ENCODE peak calls at places on chromosome 13, in ten cellular contexts. E is tibial nerve; H is CD8-positive, alpha-beta T cell; W is GM23248; D is uterus; J is upper lobe of right lung; B is heart right ventricle; X is aorta; V is epithelial cell of esophagus; C is kidney epithelial cell. M is an unnamed sample.

GRCh38 chr13:67023088-67023893 is 206.8 kb downstream of the PCDH9 start:
- DNase-seq in C (peak; percentile 96), X (no peak), J (no peak), H (no peak), D (no peak), V (peak; percentile 65), W (no peak), B (no peak), E (peak; percentile 12), M (peak; percentile 77)

GRCh38 chr13:39811051-39811450 is 155.6 kb downstream of the COG6 start:
- DNase-seq in B (no peak), H (no peak), V (no peak), J (peak; percentile 61), X (no peak), C (no peak), D (no peak), W (no peak), E (no peak), M (no peak)

GRCh38 chr13:24741016-24741662 is 22.8 kb upstream of the RNF17 start:
- DNase-seq in E (no peak), C (no peak), V (peak; percentile 22), J (no peak), X (no peak), H (no peak), W (peak; percentile 16), B (no peak), D (no peak), M (no peak)

GRCh38 chr13:81021284-81021683 is 680.4 kb upstream of the SPRY2 start:
- DNase-seq in J (no peak), H (no peak), X (no peak), C (no peak), W (no peak), V (no peak), B (no peak), D (no peak), E (no peak), M (no peak)

GRCh38 chr13:44899967-44900366 is 89.3 kb downstream of the NUFIP1 start:
- DNase-seq in W (no peak), X (no peak), C (no peak), E (no peak), B (no peak), J (no peak), D (no peak), V (peak; percentile 34), H (no peak), M (no peak)

GRCh38 chr13:114310961-114311360 is 3.3 kb upstream of the CHAMP1 start:
- DNase-seq in D (no peak), E (no peak), V (no peak), W (peak; percentile 43), B (no peak), H (no peak), X (no peak), C (no peak), J (no peak), M (no peak)

GRCh38 chr13:71865858-71866172 is 1.2 kb downstream of the DACH1 start:
- DNase-seq in X (peak; percentile 70), H (no peak), W (no peak), C (no peak), J (no peak), B (no peak), E (no peak), V (peak; percentile 7), D (peak; percentile 12), M (no peak)

GRCh38 chr13:114130131-114130707 is 2.2 kb downstream of the RASA3 start:
- DNase-seq in C (no peak), J (no peak), D (no peak), X (no peak), W (peak; percentile 37), E (no peak), B (no peak), V (no peak), H (no peak), M (no peak)

GRCh38 chr13:38868870-38869269 is 121.8 kb downstream of the STOML3 start:
- DNase-seq in J (no peak), D (no peak), H (no peak), V (no peak), X (no peak), B (no peak), W (no peak), C (no peak), E (no peak), M (no peak)

GRCh38 chr13:61685683-61686013 is 270.0 kb upstream of the PCDH20 start:
- DNase-seq in C (no peak), E (no peak), D (no peak), J (no peak), W (no peak), V (peak; percentile 60), H (no peak), X (no peak), B (no peak), M (no peak)

GRCh38 chr13:29907670-29908069 is 57.3 kb upstream of the UBL3 start:
- DNase-seq in E (no peak), W (peak; percentile 39), H (no peak), V (no peak), C (no peak), D (no peak), J (no peak), X (no peak), B (no peak), M (no peak)

GRCh38 chr13:114128624-114129522 is 3.5 kb downstream of the RASA3 start:
- DNase-seq in X (peak; percentile 93), E (peak; percentile 68), W (peak; percentile 98), H (peak; percentile 86), C (peak; percentile 78), B (peak; percentile 75), J (peak; percentile 86), V (peak; percentile 53), D (peak; percentile 69), M (no peak)

GRCh38 chr13:30985637-30986205 is 53.3 kb downstream of the TEX26 start:
- DNase-seq in H (no peak), W (peak; percentile 58), J (no peak), E (no peak), V (peak; percentile 64), C (no peak), X (no peak), D (no peak), B (no peak), M (peak; percentile 19)

GRCh38 chr13:111177081-111177711 is 62.1 kb downstream of the ARHGEF7 start:
- DNase-seq in W (no peak), V (peak; percentile 67), D (peak; percentile 32), B (peak; percentile 64), C (no peak), X (no peak), H (peak; percentile 35), J (no peak), E (peak; percentile 22), M (peak; percentile 72)
- H3K4me3 ChIP-seq in W (no peak overlapping the region), V (no peak overlapping the region), D (no peak overlapping the region), B (no peak overlapping the region), C (no peak overlapping the region), X (no peak overlapping the region), H (peak overlapping the region; percentile 17), J (no peak overlapping the region), E (no peak overlapping the region), M (no peak overlapping the region)

GRCh38 chr13:41054212-41054877 is 7.0 kb upstream of the WBP4 start:
- DNase-seq in H (no peak), E (peak; percentile 69), X (no peak), D (peak; percentile 26), W (peak; percentile 80), C (no peak), B (no peak), V (peak; percentile 65), J (no peak), M (peak; percentile 48)
- H3K4me3 ChIP-seq in H (no peak overlapping the region), E (no peak overlapping the region), X (no peak overlapping the region), D (no peak overlapping the region), W (peak overlapping the region; percentile 57), C (no peak overlapping the region), B (no peak overlapping the region), V (no peak overlapping the region), J (no peak overlapping the region), M (no peak overlapping the region)

DNA sequence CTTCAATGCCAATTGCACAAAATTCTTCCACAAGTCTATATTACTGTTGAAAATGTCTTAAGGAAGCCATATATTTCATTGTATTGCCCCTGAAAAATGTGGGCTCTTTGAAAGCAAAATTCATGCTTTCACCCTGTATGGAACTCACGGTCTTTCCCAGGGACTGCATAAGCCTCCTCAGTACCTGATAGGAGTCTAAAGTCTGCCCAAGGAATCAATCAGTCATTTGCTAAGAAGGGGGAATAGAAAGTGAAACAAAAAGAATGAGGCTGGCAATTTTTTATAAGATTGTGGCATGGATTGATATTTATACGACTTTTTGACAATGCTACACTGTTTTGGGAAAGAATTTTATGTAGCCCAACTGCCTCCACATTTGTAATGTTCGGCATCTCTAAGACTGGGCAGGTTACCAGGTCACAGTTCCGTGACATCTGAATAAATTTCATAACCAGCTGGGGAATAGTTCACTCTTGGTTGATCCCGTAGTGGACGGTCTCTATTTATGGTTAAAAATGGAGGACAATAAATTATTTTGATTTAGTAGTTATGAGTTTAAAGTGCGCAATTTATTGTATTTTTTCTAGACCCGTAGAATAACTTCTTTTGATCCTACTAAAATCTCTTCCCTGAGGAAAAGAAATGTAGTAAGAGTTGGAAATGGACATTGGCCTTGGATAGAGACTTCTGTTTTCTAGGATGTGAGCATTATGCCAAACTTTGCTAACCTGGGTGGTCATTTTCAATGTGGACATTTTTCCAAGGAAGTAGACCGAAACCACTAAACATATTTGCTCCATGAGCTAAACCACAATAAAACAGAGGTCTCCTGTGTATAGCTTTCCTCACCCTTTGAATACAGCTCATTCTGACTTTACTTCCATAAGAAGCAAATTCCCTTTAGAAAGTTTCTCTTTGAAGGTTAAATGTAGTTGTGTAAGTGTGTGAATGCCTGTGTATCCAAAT is 1585.3 kb downstream of the EFNB2 start:
- DNase-seq in V (no peak), X (no peak), H (no peak), B (no peak), J (no peak), E (peak; percentile 47), W (no peak), C (peak; percentile 51), D (no peak), M (no peak)
- H3K4me3 ChIP-seq in V (no peak overlapping the region), X (no peak overlapping the region), H (no peak overlapping the region), B (peak overlapping the region; percentile 16), J (no peak overlapping the region), E (no peak overlapping the region), W (no peak overlapping the region), C (no peak overlapping the region), D (no peak overlapping the region), M (no peak overlapping the region)

GRCh38 chr13:112743451-112744305 is 53.8 kb downstream of the ATP11A start:
- DNase-seq in X (no peak), C (no peak), V (no peak), W (no peak), B (no peak), E (no peak), J (peak; percentile 37), D (no peak), H (no peak), M (no peak)

GRCh38 chr13:112740502-112741131 is 50.8 kb downstream of the ATP11A start:
- DNase-seq in B (peak; percentile 79), V (peak; percentile 13), W (peak; percentile 83), H (no peak), D (peak; percentile 82), J (peak; percentile 67), C (no peak), X (no peak), E (peak; percentile 86), M (no peak)

GRCh38 chr13:112742583-112742982 is 52.7 kb downstream of the ATP11A start:
- DNase-seq in B (no peak), W (no peak), D (no peak), E (no peak), H (no peak), J (peak; percentile 44), X (no peak), C (no peak), V (no peak), M (no peak)

GRCh38 chr13:112741835-112742570 is 52.2 kb downstream of the ATP11A start:
- DNase-seq in H (no peak), B (no peak), X (peak; percentile 44), J (peak; percentile 50), W (no peak), D (no peak), V (no peak), C (no peak), E (no peak), M (no peak)

GRCh38 chr13:112741185-112741755 is 51.4 kb downstream of the ATP11A start:
- DNase-seq in B (no peak), D (no peak), C (no peak), J (peak; percentile 60), V (no peak), H (no peak), X (peak; percentile 54), E (no peak), W (no peak), M (no peak)
- H3K4me3 ChIP-seq in B (peak overlapping the region; percentile 35), D (no peak overlapping the region), C (no peak overlapping the region), J (no peak overlapping the region), V (no peak overlapping the region), H (no peak overlapping the region), X (no peak overlapping the region), E (no peak overlapping the region), W (peak overlapping the region; percentile 17), M (no peak overlapping the region)